ENCODE peak calls at places on chromosomes 7 and 10, in seven cellular contexts. J, I, W, Y, Q, S and R are unnamed samples.

GRCh38 chr7:156823441-156823840 is 69.5 kb downstream of the LMBR1 start:
- DNase-seq in J (no peak), I (no peak), W (no peak), Y (no peak), Q (no peak), S (no peak), R (no peak)

GRCh38 chr10:11153766-11154165 is 136.1 kb downstream of the CELF2 start:
- DNase-seq in J (no peak), I (no peak), W (no peak), Y (no peak), Q (no peak), S (no peak), R (no peak)

GRCh38 chr7:70627488-70627887 is 504.5 kb upstream of the GALNT17 start:
- DNase-seq in J (no peak), I (no peak), W (no peak), Y (no peak), Q (no peak), S (no peak), R (no peak)

GRCh38 chr10:60403168-60403873 is 13.6 kb upstream of the ANK3 start:
- DNase-seq in J (no peak), I (no peak), W (no peak), Y (no peak), Q (no peak), S (no peak), R (no peak)

GRCh38 chr7:155356323-155357105 is 58.8 kb downstream of the INSIG1 start:
- DNase-seq in J (no peak), I (no peak), W (no peak), Y (peak), Q (no peak), S (no peak), R (no peak)

GRCh38 chr7:68063171-68063570 is 1066.5 kb downstream of the TYW1 start:
- DNase-seq in J (no peak), I (no peak), W (no peak), Y (no peak), Q (no peak), S (no peak), R (no peak)

GRCh38 chr7:113392841-113393540 is 274.6 kb upstream of the SMIM30 start:
- DNase-seq in J (no peak), I (no peak), W (no peak), Y (no peak), Q (no peak), S (no peak), R (no peak)

GRCh38 chr7:2477447-2478386 is 1.5 kb upstream of the GRIFIN start:
- DNase-seq in J (no peak), I (peak), W (peak), Y (no peak), Q (no peak), S (peak), R (no peak)

GRCh38 chr7:74506329-74506724 is 52.6 kb downstream of the GTF2IRD1 start:
- DNase-seq in J (no peak), I (no peak), W (no peak), Y (no peak), Q (no peak), S (no peak), R (no peak)

GRCh38 chr10:2023687-2024086 is 286.4 kb upstream of the ADARB2 start:
- DNase-seq in J (no peak), I (no peak), W (no peak), Y (no peak), Q (no peak), S (no peak), R (no peak)

GRCh38 chr7:151579642-151580041 is 59.9 kb upstream of the RHEB start:
- DNase-seq in J (no peak), I (no peak), W (no peak), Y (no peak), Q (no peak), S (no peak), R (no peak)

GRCh38 chr7:155815332-155816191 is 3.3 kb upstream of the SHH start:
- DNase-seq in J (no peak), I (peak), W (peak), Y (peak), Q (peak), S (peak), R (no peak)

GRCh38 chr7:26515462-26515861 is 223.8 kb downstream of the SNX10 start:
- DNase-seq in J (no peak), I (no peak), W (no peak), Y (no peak), Q (no peak), S (peak), R (peak)

GRCh38 chr7:26005683-26006410 is 146.2 kb upstream of the NFE2L3 start:
- DNase-seq in J (no peak), I (no peak), W (no peak), Y (no peak), Q (no peak), S (no peak), R (no peak)

GRCh38 chr7:95549818-95550529 is 46.3 kb downstream of the PDK4 start:
- DNase-seq in J (peak), I (peak), W (peak), Y (peak), Q (no peak), S (peak), R (peak)

GRCh38 chr10:63429280-63429679 is 36.5 kb downstream of the JMJD1C start:
- DNase-seq in J (no peak), I (peak), W (peak), Y (no peak), Q (no peak), S (no peak), R (no peak)